ENCODE peak calls at places on chromosomes 7 and 10, in eight cellular contexts. One of them, this sample, is unnamed.

GRCh38 chr7:51366930-51367613 is 50.5 kb upstream of the COBL start:
- DNase-seq in left lung: no peak
- DNase-seq in adrenal gland: peak; percentile 35
- DNase-seq in OCI-LY7: peak; percentile 25
- DNase-seq in A673: peak; percentile 7
- DNase-seq in tibial nerve: no peak
- DNase-seq in CD8-positive, alpha-beta T cell: no peak
- DNase-seq in suprapubic skin: no peak
- DNase-seq in this sample: peak; percentile 61

GRCh38 chr7:141071855-141072547 is 1.9 kb upstream of the TMEM178B start:
- DNase-seq in left lung: no peak
- DNase-seq in adrenal gland: peak; percentile 12
- DNase-seq in OCI-LY7: no peak
- DNase-seq in A673: no peak
- DNase-seq in tibial nerve: no peak
- DNase-seq in CD8-positive, alpha-beta T cell: no peak
- DNase-seq in suprapubic skin: no peak
- DNase-seq in this sample: no peak

GRCh38 chr7:116557901-116558300 is 33.1 kb downstream of the CAV1 start:
- DNase-seq in left lung: no peak
- DNase-seq in adrenal gland: no peak
- DNase-seq in OCI-LY7: no peak
- DNase-seq in A673: peak; percentile 95
- DNase-seq in tibial nerve: no peak
- DNase-seq in CD8-positive, alpha-beta T cell: no peak
- DNase-seq in suprapubic skin: no peak
- DNase-seq in this sample: no peak

GRCh38 chr7:42414961-42415505 is 178.0 kb upstream of the GLI3 start:
- DNase-seq in left lung: no peak
- DNase-seq in adrenal gland: no peak
- DNase-seq in OCI-LY7: no peak
- DNase-seq in A673: no peak
- DNase-seq in tibial nerve: no peak
- DNase-seq in CD8-positive, alpha-beta T cell: no peak
- DNase-seq in suprapubic skin: no peak
- DNase-seq in this sample: peak; percentile 46

GRCh38 chr7:26085771-26086170 is 66.2 kb upstream of the NFE2L3 start:
- DNase-seq in left lung: no peak
- DNase-seq in adrenal gland: no peak
- DNase-seq in OCI-LY7: no peak
- DNase-seq in A673: no peak
- DNase-seq in tibial nerve: no peak
- DNase-seq in CD8-positive, alpha-beta T cell: no peak
- DNase-seq in suprapubic skin: no peak
- DNase-seq in this sample: no peak

GRCh38 chr7:157609932-157610640 is 273.3 kb downstream of the DNAJB6 start:
- DNase-seq in left lung: no peak
- DNase-seq in adrenal gland: no peak
- DNase-seq in OCI-LY7: no peak
- DNase-seq in A673: no peak
- DNase-seq in tibial nerve: no peak
- DNase-seq in CD8-positive, alpha-beta T cell: no peak
- DNase-seq in suprapubic skin: no peak
- DNase-seq in this sample: no peak

GRCh38 chr10:31760674-31761081 is 168.0 kb downstream of the ARHGAP12 start:
- DNase-seq in left lung: no peak
- DNase-seq in adrenal gland: peak; percentile 71
- DNase-seq in OCI-LY7: no peak
- DNase-seq in A673: no peak
- DNase-seq in tibial nerve: no peak
- DNase-seq in CD8-positive, alpha-beta T cell: no peak
- DNase-seq in suprapubic skin: no peak
- DNase-seq in this sample: no peak

GRCh38 chr7:30079880-30080279 is 51.7 kb downstream of the PLEKHA8 start:
- DNase-seq in left lung: no peak
- DNase-seq in adrenal gland: no peak
- DNase-seq in OCI-LY7: no peak
- DNase-seq in A673: no peak
- DNase-seq in tibial nerve: no peak
- DNase-seq in CD8-positive, alpha-beta T cell: no peak
- DNase-seq in suprapubic skin: no peak
- DNase-seq in this sample: no peak

GRCh38 chr7:155144371-155144770 is 74.2 kb downstream of the HTR5A start:
- DNase-seq in left lung: no peak
- DNase-seq in adrenal gland: no peak
- DNase-seq in OCI-LY7: no peak
- DNase-seq in A673: no peak
- DNase-seq in tibial nerve: no peak
- DNase-seq in CD8-positive, alpha-beta T cell: no peak
- DNase-seq in suprapubic skin: no peak
- DNase-seq in this sample: no peak

GRCh38 chr10:121668336-121669009 is 70.2 kb upstream of the FGFR2 start:
- DNase-seq in left lung: peak; percentile 60
- DNase-seq in adrenal gland: peak; percentile 67
- DNase-seq in OCI-LY7: no peak
- DNase-seq in A673: peak; percentile 51
- DNase-seq in tibial nerve: no peak
- DNase-seq in CD8-positive, alpha-beta T cell: no peak
- DNase-seq in suprapubic skin: no peak
- DNase-seq in this sample: no peak

GRCh38 chr7:135200824-135201331 is 10.4 kb downstream of the WDR91 start:
- DNase-seq in left lung: no peak
- DNase-seq in adrenal gland: no peak
- DNase-seq in OCI-LY7: no peak
- DNase-seq in A673: no peak
- DNase-seq in tibial nerve: no peak
- DNase-seq in CD8-positive, alpha-beta T cell: no peak
- DNase-seq in suprapubic skin: no peak
- DNase-seq in this sample: no peak

GRCh38 chr7:102268635-102269034 is 18.0 kb upstream of the SH2B2 start:
- DNase-seq in left lung: no peak
- DNase-seq in adrenal gland: no peak
- DNase-seq in OCI-LY7: no peak
- DNase-seq in A673: no peak
- DNase-seq in tibial nerve: no peak
- DNase-seq in CD8-positive, alpha-beta T cell: no peak
- DNase-seq in suprapubic skin: no peak
- DNase-seq in this sample: no peak

GRCh38 chr10:33161550-33162247 is 172.8 kb downstream of the NRP1 start:
- DNase-seq in left lung: no peak
- DNase-seq in adrenal gland: no peak
- DNase-seq in OCI-LY7: no peak
- DNase-seq in A673: no peak
- DNase-seq in tibial nerve: no peak
- DNase-seq in CD8-positive, alpha-beta T cell: no peak
- DNase-seq in suprapubic skin: no peak
- DNase-seq in this sample: no peak

GRCh38 chr7:50312589-50313162 is 8.2 kb downstream of the IKZF1 start:
- DNase-seq in left lung: no peak
- DNase-seq in adrenal gland: no peak
- DNase-seq in OCI-LY7: peak; percentile 37
- DNase-seq in A673: no peak
- DNase-seq in tibial nerve: no peak
- DNase-seq in CD8-positive, alpha-beta T cell: no peak
- DNase-seq in suprapubic skin: no peak
- DNase-seq in this sample: no peak

GRCh38 chr7:1569833-1570632 is at the start of gene PSMG3:
- DNase-seq in left lung: peak; percentile 91
- DNase-seq in adrenal gland: peak; percentile 90
- DNase-seq in OCI-LY7: peak; percentile 94
- DNase-seq in A673: peak; percentile 97
- DNase-seq in tibial nerve: peak; percentile 79
- DNase-seq in CD8-positive, alpha-beta T cell: peak; percentile 84
- DNase-seq in suprapubic skin: peak; percentile 96
- DNase-seq in this sample: peak; percentile 98

GRCh38 chr7:75971961-75972763 is 22.2 kb downstream of the TMEM120A start:
- DNase-seq in left lung: no peak
- DNase-seq in adrenal gland: peak; percentile 62
- DNase-seq in OCI-LY7: no peak
- DNase-seq in A673: peak; percentile 39
- DNase-seq in tibial nerve: no peak
- DNase-seq in CD8-positive, alpha-beta T cell: no peak
- DNase-seq in suprapubic skin: peak; percentile 92
- DNase-seq in this sample: peak; percentile 25

GRCh38 chr7:71015260-71015900 is 116.6 kb upstream of the GALNT17 start:
- DNase-seq in left lung: no peak
- DNase-seq in adrenal gland: no peak
- DNase-seq in OCI-LY7: no peak
- DNase-seq in A673: no peak
- DNase-seq in tibial nerve: peak; percentile 5
- DNase-seq in CD8-positive, alpha-beta T cell: no peak
- DNase-seq in suprapubic skin: no peak
- DNase-seq in this sample: no peak

GRCh38 chr10:99540339-99540672 is 7.6 kb downstream of the NKX2-3 start:
- DNase-seq in left lung: no peak
- DNase-seq in adrenal gland: no peak
- DNase-seq in OCI-LY7: no peak
- DNase-seq in A673: no peak
- DNase-seq in tibial nerve: no peak
- DNase-seq in CD8-positive, alpha-beta T cell: no peak
- DNase-seq in suprapubic skin: no peak
- DNase-seq in this sample: no peak

GRCh38 chr10:99538287-99538917 is 5.7 kb downstream of the NKX2-3 start:
- DNase-seq in left lung: no peak
- DNase-seq in adrenal gland: no peak
- DNase-seq in OCI-LY7: no peak
- DNase-seq in A673: no peak
- DNase-seq in tibial nerve: no peak
- DNase-seq in CD8-positive, alpha-beta T cell: no peak
- DNase-seq in suprapubic skin: no peak
- DNase-seq in this sample: no peak

GRCh38 chr10:99539120-99539519 is 6.4 kb downstream of the NKX2-3 start:
- DNase-seq in left lung: no peak
- DNase-seq in adrenal gland: no peak
- DNase-seq in OCI-LY7: no peak
- DNase-seq in A673: no peak
- DNase-seq in tibial nerve: no peak
- DNase-seq in CD8-positive, alpha-beta T cell: no peak
- DNase-seq in suprapubic skin: no peak
- DNase-seq in this sample: no peak

GRCh38 chr10:99539820-99540219 is 7.1 kb downstream of the NKX2-3 start:
- DNase-seq in left lung: no peak
- DNase-seq in adrenal gland: no peak
- DNase-seq in OCI-LY7: no peak
- DNase-seq in A673: no peak
- DNase-seq in tibial nerve: no peak
- DNase-seq in CD8-positive, alpha-beta T cell: no peak
- DNase-seq in suprapubic skin: no peak
- DNase-seq in this sample: no peak

GRCh38 chr10:99540673-99541531 is 8.2 kb downstream of the NKX2-3 start:
- DNase-seq in left lung: no peak
- DNase-seq in adrenal gland: no peak
- DNase-seq in OCI-LY7: no peak
- DNase-seq in A673: no peak
- DNase-seq in tibial nerve: no peak
- DNase-seq in CD8-positive, alpha-beta T cell: no peak
- DNase-seq in suprapubic skin: no peak
- DNase-seq in this sample: no peak
- H3K4me3 ChIP-seq in left lung: no peak overlapping the region
- H3K4me3 ChIP-seq in adrenal gland: no peak overlapping the region
- H3K4me3 ChIP-seq in OCI-LY7: no peak overlapping the region
- H3K4me3 ChIP-seq in A673: peak overlapping the region; percentile 42
- H3K4me3 ChIP-seq in tibial nerve: no peak overlapping the region
- H3K4me3 ChIP-seq in CD8-positive, alpha-beta T cell: no peak overlapping the region
- H3K4me3 ChIP-seq in suprapubic skin: peak overlapping the region; percentile 4
- H3K4me3 ChIP-seq in this sample: no peak overlapping the region

GRCh38 chr10:112583236-112583919 is 136.4 kb downstream of the VTI1A start:
- DNase-seq in left lung: no peak
- DNase-seq in adrenal gland: no peak
- DNase-seq in OCI-LY7: no peak
- DNase-seq in A673: no peak
- DNase-seq in tibial nerve: no peak
- DNase-seq in CD8-positive, alpha-beta T cell: no peak
- DNase-seq in suprapubic skin: no peak
- DNase-seq in this sample: no peak

GRCh38 chr10:112585960-112586359 is 138.9 kb downstream of the VTI1A start:
- DNase-seq in left lung: no peak
- DNase-seq in adrenal gland: no peak
- DNase-seq in OCI-LY7: no peak
- DNase-seq in A673: no peak
- DNase-seq in tibial nerve: no peak
- DNase-seq in CD8-positive, alpha-beta T cell: no peak
- DNase-seq in suprapubic skin: no peak
- DNase-seq in this sample: peak; percentile 76

GRCh38 chr10:112587709-112588108 is 140.7 kb downstream of the VTI1A start:
- DNase-seq in left lung: no peak
- DNase-seq in adrenal gland: no peak
- DNase-seq in OCI-LY7: no peak
- DNase-seq in A673: no peak
- DNase-seq in tibial nerve: no peak
- DNase-seq in CD8-positive, alpha-beta T cell: no peak
- DNase-seq in suprapubic skin: no peak
- DNase-seq in this sample: peak; percentile 52

GRCh38 chr10:112584276-112584675 is 137.3 kb downstream of the VTI1A start:
- DNase-seq in left lung: no peak
- DNase-seq in adrenal gland: no peak
- DNase-seq in OCI-LY7: no peak
- DNase-seq in A673: no peak
- DNase-seq in tibial nerve: no peak
- DNase-seq in CD8-positive, alpha-beta T cell: no peak
- DNase-seq in suprapubic skin: no peak
- DNase-seq in this sample: no peak

GRCh38 chr10:112585052-112585451 is 138.0 kb downstream of the VTI1A start:
- DNase-seq in left lung: no peak
- DNase-seq in adrenal gland: peak; percentile 34
- DNase-seq in OCI-LY7: no peak
- DNase-seq in A673: no peak
- DNase-seq in tibial nerve: no peak
- DNase-seq in CD8-positive, alpha-beta T cell: no peak
- DNase-seq in suprapubic skin: no peak
- DNase-seq in this sample: peak; percentile 83
- H3K4me1 ChIP-seq in left lung: peaks cover 3% of the 10 kb centered on the region
- H3K4me1 ChIP-seq in adrenal gland: no peaks in the 10 kb centered on the region
- H3K4me1 ChIP-seq in OCI-LY7: no peaks in the 10 kb centered on the region
- H3K4me1 ChIP-seq in A673: no peaks in the 10 kb centered on the region
- H3K4me1 ChIP-seq in tibial nerve: no peaks in the 10 kb centered on the region
- H3K4me1 ChIP-seq in CD8-positive, alpha-beta T cell: no peaks in the 10 kb centered on the region
- H3K4me1 ChIP-seq in suprapubic skin: peaks cover 17% of the 10 kb centered on the region
- H3K4me1 ChIP-seq in this sample: peaks cover 43% of the 10 kb centered on the region

GRCh38 chr10:48667960-48668541 is 16.6 kb upstream of the WDFY4 start:
- DNase-seq in left lung: no peak
- DNase-seq in adrenal gland: no peak
- DNase-seq in OCI-LY7: peak; percentile 92
- DNase-seq in A673: no peak
- DNase-seq in tibial nerve: no peak
- DNase-seq in CD8-positive, alpha-beta T cell: no peak
- DNase-seq in suprapubic skin: no peak
- DNase-seq in this sample: no peak
- H3K4me3 ChIP-seq in left lung: no peak overlapping the region
- H3K4me3 ChIP-seq in adrenal gland: no peak overlapping the region
- H3K4me3 ChIP-seq in OCI-LY7: peak overlapping the region; percentile 47
- H3K4me3 ChIP-seq in A673: no peak overlapping the region
- H3K4me3 ChIP-seq in tibial nerve: no peak overlapping the region
- H3K4me3 ChIP-seq in CD8-positive, alpha-beta T cell: no peak overlapping the region
- H3K4me3 ChIP-seq in suprapubic skin: no peak overlapping the region
- H3K4me3 ChIP-seq in this sample: no peak overlapping the region

GRCh38 chr10:16679511-16679910 is 137.7 kb downstream of the RSU1 start:
- DNase-seq in left lung: no peak
- DNase-seq in adrenal gland: no peak
- DNase-seq in OCI-LY7: no peak
- DNase-seq in A673: no peak
- DNase-seq in tibial nerve: no peak
- DNase-seq in CD8-positive, alpha-beta T cell: no peak
- DNase-seq in suprapubic skin: no peak
- DNase-seq in this sample: no peak

GRCh38 chr10:16673443-16673842 is 143.8 kb downstream of the RSU1 start:
- DNase-seq in left lung: no peak
- DNase-seq in adrenal gland: no peak
- DNase-seq in OCI-LY7: no peak
- DNase-seq in A673: no peak
- DNase-seq in tibial nerve: no peak
- DNase-seq in CD8-positive, alpha-beta T cell: no peak
- DNase-seq in suprapubic skin: no peak
- DNase-seq in this sample: no peak

GRCh38 chr10:16674147-16674703 is 143.0 kb downstream of the RSU1 start:
- DNase-seq in left lung: no peak
- DNase-seq in adrenal gland: no peak
- DNase-seq in OCI-LY7: no peak
- DNase-seq in A673: no peak
- DNase-seq in tibial nerve: no peak
- DNase-seq in CD8-positive, alpha-beta T cell: no peak
- DNase-seq in suprapubic skin: no peak
- DNase-seq in this sample: no peak
- H3K4me1 ChIP-seq in left lung: no peaks in the 10 kb centered on the region
- H3K4me1 ChIP-seq in adrenal gland: no peaks in the 10 kb centered on the region
- H3K4me1 ChIP-seq in OCI-LY7: no peaks in the 10 kb centered on the region
- H3K4me1 ChIP-seq in A673: no peaks in the 10 kb centered on the region
- H3K4me1 ChIP-seq in tibial nerve: no peaks in the 10 kb centered on the region
- H3K4me1 ChIP-seq in CD8-positive, alpha-beta T cell: no peaks in the 10 kb centered on the region
- H3K4me1 ChIP-seq in suprapubic skin: no peaks in the 10 kb centered on the region
- H3K4me1 ChIP-seq in this sample: no peaks in the 10 kb centered on the region

This sample was measured in adipocyte.